ENCODE peak calls at places on chromosomes 1 and 21, in eight cellular contexts. V, G, M, S, J, N, W and B are unnamed samples. For H3K27me3, the result is how much of the 10 kb centered on the place peaks cover.

GRCh38 chr1:117838911-117839310 is 90.5 kb downstream of the GDAP2 start:
- DNase-seq in N (no peak), W (no peak), G (no peak), J (peak), M (no peak), S (no peak), V (no peak), B (peak)

GRCh38 chr1:6491966-6492365 is 499 bp upstream of the PLEKHG5 start:
- DNase-seq in M (no peak), V (no peak), G (no peak), W (no peak), S (no peak), J (no peak), N (no peak), B (no peak)

GRCh38 chr1:57616906-57617305 is 193.0 kb upstream of the DAB1 start:
- DNase-seq in M (no peak), G (no peak), N (no peak), S (no peak), W (no peak), V (no peak), J (no peak), B (no peak)

GRCh38 chr1:20138346-20138745 is 777 bp upstream of the PLA2G2F start:
- DNase-seq in M (no peak), G (no peak), S (no peak), V (no peak), J (no peak), N (no peak), W (no peak), B (no peak)

GRCh38 chr1:229623225-229623624 is 2.7 kb downstream of the TAF5L start:
- DNase-seq in J (no peak), M (no peak), S (no peak), N (no peak), V (no peak), W (no peak), G (no peak), B (no peak)

GRCh38 chr1:69244211-69244610 is 323.5 kb upstream of the LRRC7 start:
- DNase-seq in V (peak), M (no peak), S (no peak), J (no peak), G (no peak), W (no peak), N (no peak), B (no peak)

GRCh38 chr1:8031176-8031785 is 5.2 kb upstream of the ERRFI1 start:
- DNase-seq in N (no peak), S (no peak), M (peak), W (peak), V (no peak), J (peak), G (no peak), B (peak)

GRCh38 chr1:202145325-202146140 is 996 bp upstream of the ARL8A start:
- DNase-seq in G (no peak), S (no peak), J (no peak), N (no peak), M (peak), W (no peak), V (peak), B (no peak)

GRCh38 chr21:33478858-33479678 is 706 bp downstream of the TMEM50B start:
- DNase-seq in S (peak), V (peak), N (peak), G (no peak), W (peak), J (peak), M (peak), B (peak)

GRCh38 chr21:38170283-38170682 is 86.5 kb upstream of the KCNJ15 start:
- DNase-seq in S (no peak), V (peak), J (peak), N (peak), M (no peak), G (no peak), W (no peak), B (peak)

GRCh38 chr1:84086189-84086588 is 57.9 kb upstream of the PRKACB start:
- DNase-seq in J (no peak), V (no peak), G (no peak), N (no peak), S (peak), M (no peak), W (no peak), B (no peak)

GRCh38 chr1:77825356-77825709 is 45.9 kb downstream of the MIGA1 start:
- DNase-seq in N (no peak), W (no peak), V (peak), M (no peak), J (peak), G (peak), S (no peak), B (peak)

GRCh38 chr1:224735159-224735558 is 119.0 kb downstream of the CNIH3 start:
- DNase-seq in G (no peak), M (no peak), V (no peak), W (no peak), S (no peak), N (no peak), J (no peak), B (no peak)

GRCh38 chr1:202964755-202965440 is 2.2 kb downstream of the CYB5R1 start:
- DNase-seq in N (peak), W (no peak), V (no peak), G (no peak), J (no peak), S (no peak), M (no peak), B (no peak)

GRCh38 chr1:31657972-31658510 is 13.4 kb upstream of the PEF1 start:
- DNase-seq in M (no peak), W (no peak), G (no peak), J (no peak), V (peak), N (no peak), S (no peak), B (no peak)

GRCh38 chr1:235404190-235404589 is 37.0 kb downstream of the TBCE start:
- DNase-seq in M (no peak), W (no peak), N (no peak), G (no peak), V (no peak), S (no peak), J (no peak), B (no peak)

GRCh38 chr1:213399695-213400094 is 348.7 kb downstream of the RPS6KC1 start:
- DNase-seq in S (no peak), N (no peak), V (no peak), J (no peak), W (no peak), M (no peak), G (no peak), B (no peak)

GRCh38 chr1:224378855-224379631 is 22.4 kb downstream of the CNIH4 start:
- DNase-seq in W (no peak), G (no peak), M (no peak), J (no peak), N (no peak), S (no peak), V (no peak), B (no peak)

GRCh38 chr1:155125511-155125945 is 2.1 kb upstream of the EFNA1 start:
- DNase-seq in V (peak), W (no peak), N (no peak), G (no peak), S (no peak), M (no peak), J (no peak), B (no peak)

GRCh38 chr1:168227620-168228019 is 1.8 kb downstream of the SFT2D2 start:
- DNase-seq in M (peak), S (no peak), V (no peak), J (no peak), N (no peak), W (no peak), G (no peak), B (peak)

GRCh38 chr1:170445096-170445495 is 86.9 kb upstream of the GORAB start:
- DNase-seq in J (peak), V (no peak), W (no peak), M (no peak), G (peak), S (no peak), N (no peak), B (peak)

GRCh38 chr1:34852677-34853217 is 6.8 kb downstream of the SMIM12 start:
- DNase-seq in N (peak), V (peak), W (peak), S (peak), G (peak), M (peak), J (peak), B (peak)

GRCh38 chr1:229204863-229205777 is 65.8 kb upstream of the RAB4A start:
- DNase-seq in V (no peak), G (peak), N (peak), W (no peak), J (peak), S (no peak), M (no peak), B (no peak)

GRCh38 chr1:247373721-247374141 is 42.1 kb upstream of the ZNF496 start:
- DNase-seq in J (peak), V (peak), M (peak), W (peak), N (peak), S (peak), G (no peak), B (no peak)

GRCh38 chr1:248872752-248873408 is 14.0 kb upstream of the ZNF692 start:
- DNase-seq in M (peak), N (peak), S (peak), J (peak), V (peak), W (peak), G (no peak), B (peak)

GRCh38 chr1:201628490-201628889 is 89.6 kb downstream of the NAV1 start:
- DNase-seq in V (peak), J (no peak), M (no peak), N (no peak), W (no peak), S (no peak), G (no peak), B (no peak)

GRCh38 chr1:88873737-88874374 is 17.5 kb downstream of the GTF2B start:
- DNase-seq in G (no peak), N (no peak), J (peak), W (no peak), V (no peak), M (no peak), S (no peak), B (no peak)

GRCh38 chr1:151311589-151312331 is 15.5 kb downstream of the PI4KB start:
- DNase-seq in G (peak), N (peak), W (peak), M (peak), S (no peak), V (no peak), J (peak), B (peak)

GRCh38 chr1:228860911-228861829 is 125.9 kb downstream of the RHOU start:
- DNase-seq in V (no peak), S (no peak), N (peak), M (no peak), G (peak), W (no peak), J (peak), B (peak)

GRCh38 chr1:185338719-185339622 is 21.9 kb upstream of the IVNS1ABP start:
- DNase-seq in J (no peak), S (no peak), V (no peak), N (no peak), M (no peak), G (no peak), W (peak), B (no peak)

GRCh38 chr1:64484651-64485050 is 14.7 kb downstream of the CACHD1 start:
- DNase-seq in S (no peak), N (peak), G (no peak), M (no peak), W (no peak), J (peak), V (no peak), B (peak)

DNA sequence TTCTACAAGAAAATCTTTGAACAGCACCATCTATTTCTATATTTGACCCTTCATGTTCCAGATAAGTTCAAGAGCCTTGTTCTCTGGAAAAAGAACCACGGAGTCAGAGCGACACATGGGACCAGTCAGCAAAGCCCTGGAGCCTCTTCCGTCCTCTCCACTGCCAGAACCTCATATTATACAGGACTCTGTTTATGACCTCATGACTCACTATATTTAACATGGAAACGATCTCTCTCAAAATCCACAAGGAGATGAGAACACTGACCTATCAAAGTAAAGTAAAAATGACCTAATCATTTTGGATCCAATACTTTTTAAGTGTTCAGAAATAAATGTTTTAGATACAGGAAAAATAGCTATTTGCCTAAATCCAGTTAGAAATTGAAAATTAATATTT is 124.6 kb upstream of the KRTAP19-8 start:
- DNase-seq in W (no peak), G (no peak), V (no peak), N (peak), J (peak), S (no peak), M (no peak), B (peak)
- H3K27me3 ChIP-seq in W (under half), G (under half), V (under half), N (under half), J (under half), S (under half), M (under half), B (under half)

GRCh38 chr1:25620211-25620610 is 3.6 kb downstream of the MAN1C1 start:
- DNase-seq in M (no peak), N (no peak), J (no peak), V (no peak), W (no peak), G (no peak), S (no peak), B (no peak)

GRCh38 chr1:25617626-25618432 is 1.2 kb downstream of the MAN1C1 start:
- DNase-seq in J (no peak), W (no peak), S (peak), M (no peak), V (peak), N (no peak), G (no peak), B (no peak)

GRCh38 chr1:25619101-25619890 is 2.7 kb downstream of the MAN1C1 start:
- DNase-seq in N (no peak), W (peak), S (no peak), J (peak), G (no peak), M (peak), V (peak), B (peak)

GRCh38 chr1:25616932-25617625 is 488 bp downstream of the MAN1C1 start:
- DNase-seq in S (peak), J (no peak), M (no peak), G (no peak), V (peak), N (no peak), W (peak), B (no peak)

GRCh38 chr1:25618433-25618808 is 1.8 kb downstream of the MAN1C1 start:
- DNase-seq in V (no peak), M (no peak), N (no peak), S (no peak), J (no peak), W (no peak), G (no peak), B (no peak)
- H3K27me3 ChIP-seq in V (under half), M (half or more), N (under half), S (under half), J (under half), W (under half), G (under half), B (under half)

DNA sequence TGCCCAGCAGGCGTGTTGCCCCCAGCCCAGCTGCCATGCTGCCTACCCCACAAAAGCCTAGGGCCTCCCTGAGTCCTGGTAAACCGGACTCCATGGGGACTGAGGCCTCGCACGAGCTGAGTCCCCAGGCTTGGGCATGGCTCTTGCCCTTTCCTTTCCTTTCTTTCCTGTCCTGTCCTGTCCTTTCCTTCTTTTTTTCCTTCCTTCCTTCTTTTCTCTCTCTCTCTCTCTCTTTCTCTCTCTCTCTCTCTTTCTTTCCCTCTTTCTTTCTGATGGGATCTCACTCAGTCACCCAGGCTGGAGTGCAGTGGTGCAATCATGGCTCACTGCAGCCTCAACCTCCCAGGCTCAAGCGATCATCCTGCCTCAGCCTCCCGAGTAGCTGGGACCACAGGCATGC is 104.4 kb downstream of the SPSB1 start:
- DNase-seq in S (no peak), N (no peak), V (no peak), W (no peak), J (no peak), G (no peak), M (no peak), B (no peak)
- H3K27me3 ChIP-seq in S (under half), N (under half), V (under half), W (under half), J (under half), G (under half), M (half or more), B (under half)

DNA sequence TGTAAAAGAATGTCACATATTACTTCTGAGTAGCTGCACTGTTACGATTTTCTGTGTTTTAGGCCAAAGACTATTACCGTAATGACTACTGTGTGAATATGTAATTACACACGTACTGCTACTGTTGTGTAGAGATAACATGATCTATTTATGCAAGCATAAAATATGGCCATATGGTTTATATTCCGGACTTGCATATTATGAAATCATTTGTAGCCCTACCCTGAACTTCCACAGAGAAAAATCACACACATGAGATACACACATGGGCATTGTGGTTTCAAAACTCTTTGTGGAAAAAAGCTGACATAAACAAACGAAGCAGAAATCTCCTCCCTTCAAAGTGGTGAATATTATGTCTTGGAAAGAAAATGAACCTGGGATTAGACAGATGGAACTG is 373.0 kb upstream of the ADAMTS5 start:
- DNase-seq in W (no peak), J (peak), S (no peak), N (no peak), M (no peak), G (no peak), V (no peak), B (no peak)
- H3K27me3 ChIP-seq in W (under half), J (under half), S (under half), N (under half), M (under half), G (under half), V (under half), B (under half)

DNA sequence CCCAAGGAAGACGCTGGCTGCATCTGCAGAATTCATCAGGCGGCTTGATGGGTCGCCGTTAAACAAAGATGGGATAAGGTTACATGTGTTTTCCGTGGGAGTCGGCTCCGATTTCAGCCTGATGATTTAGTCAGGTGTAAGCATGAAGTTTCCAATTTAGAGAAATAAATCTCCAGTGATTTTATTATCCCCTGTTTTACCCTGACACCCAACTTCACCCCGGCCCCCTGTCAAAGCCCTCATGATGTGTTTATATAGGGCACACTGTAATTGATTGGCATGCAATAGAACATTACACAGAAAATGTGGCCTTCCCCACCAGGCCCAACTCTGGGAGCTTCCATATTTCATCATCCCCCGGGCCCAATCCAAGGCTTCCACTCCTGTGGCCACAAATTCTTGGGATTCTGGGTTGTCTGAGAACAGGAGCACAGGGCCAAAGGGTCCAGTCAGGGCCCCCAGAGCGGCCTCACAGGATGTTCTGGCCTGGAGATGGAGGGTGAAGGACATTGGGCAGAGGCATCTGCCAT is 72.5 kb downstream of the FOXD2 start:
- DNase-seq in W (no peak), G (no peak), M (no peak), J (no peak), S (no peak), V (no peak), N (no peak), B (no peak)
- H3K27me3 ChIP-seq in W (half or more), G (under half), M (half or more), J (under half), S (half or more), V (half or more), N (under half), B (half or more)

DNA sequence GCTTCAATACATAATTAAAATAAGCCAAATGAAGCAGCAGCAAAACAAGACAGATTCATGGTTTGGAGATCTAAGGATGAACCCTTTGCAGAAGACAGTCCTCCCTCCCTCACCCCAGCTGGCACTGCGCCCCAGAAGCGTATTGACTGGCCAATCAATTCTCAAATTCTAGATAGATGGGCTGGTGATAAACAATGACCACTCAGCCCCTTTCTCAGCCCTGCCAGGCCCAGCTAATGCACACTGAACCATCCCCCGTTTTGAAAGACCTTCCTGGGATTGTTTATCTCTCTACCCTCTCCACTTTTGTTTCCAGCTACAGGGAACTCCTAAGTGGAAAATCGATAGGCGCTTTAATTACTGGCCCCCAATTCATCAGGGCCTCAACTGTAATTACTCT is 29.0 kb downstream of the TNR start:
- DNase-seq in M (no peak), W (no peak), V (no peak), N (no peak), J (no peak), S (no peak), G (no peak), B (no peak)
- H3K27me3 ChIP-seq in M (under half), W (under half), V (under half), N (under half), J (under half), S (under half), G (under half), B (under half)

GRCh38 chr1:50426108-50426700 is 3.0 kb upstream of the DMRTA2 start:
- DNase-seq in V (peak), G (no peak), N (no peak), M (no peak), S (no peak), W (no peak), J (no peak), B (no peak)
- H3K27me3 ChIP-seq in V (half or more), G (half or more), N (half or more), M (half or more), S (half or more), W (half or more), J (half or more), B (under half)